ENCODE peak calls at places on chromosomes 11 and 22, in ten cellular contexts. One of them, this sample, is unnamed.

GRCh38 chr11:70244698-70245097 is 25.8 kb upstream of the PPFIA1 start:
- DNase-seq in astrocyte of the spinal cord: peak; percentile 86
- DNase-seq in progenitor cell of endocrine pancreas: no peak
- DNase-seq in WERI-Rb-1: no peak
- DNase-seq in cardiac fibroblast: peak; percentile 97
- DNase-seq in AG09319: peak; percentile 24
- DNase-seq in tibial nerve: no peak
- DNase-seq in NB4: no peak
- DNase-seq in A549: peak; percentile 64
- DNase-seq in heart right ventricle: no peak
- DNase-seq in this sample: peak; percentile 84

GRCh38 chr22:40747361-40747760 is 68.1 kb downstream of the MCHR1 start:
- DNase-seq in A549: no peak
- DNase-seq in heart right ventricle: no peak
- DNase-seq in astrocyte of the spinal cord: no peak
- DNase-seq in WERI-Rb-1: no peak
- DNase-seq in tibial nerve: no peak
- DNase-seq in NB4: no peak
- DNase-seq in cardiac fibroblast: no peak
- DNase-seq in AG09319: no peak
- DNase-seq in progenitor cell of endocrine pancreas: no peak
- DNase-seq in this sample: no peak

GRCh38 chr11:120646206-120646605 is 134.7 kb downstream of the GRIK4 start:
- DNase-seq in progenitor cell of endocrine pancreas: no peak
- DNase-seq in AG09319: no peak
- DNase-seq in NB4: no peak
- DNase-seq in heart right ventricle: no peak
- DNase-seq in astrocyte of the spinal cord: no peak
- DNase-seq in tibial nerve: no peak
- DNase-seq in WERI-Rb-1: no peak
- DNase-seq in cardiac fibroblast: no peak
- DNase-seq in A549: no peak
- DNase-seq in this sample: no peak

GRCh38 chr11:16178273-16178672 is 178.1 kb downstream of the SOX6 start:
- DNase-seq in astrocyte of the spinal cord: no peak
- DNase-seq in AG09319: no peak
- DNase-seq in heart right ventricle: no peak
- DNase-seq in A549: no peak
- DNase-seq in WERI-Rb-1: no peak
- DNase-seq in cardiac fibroblast: no peak
- DNase-seq in progenitor cell of endocrine pancreas: no peak
- DNase-seq in tibial nerve: no peak
- DNase-seq in NB4: no peak
- DNase-seq in this sample: no peak

GRCh38 chr11:112852141-112852853 is 108.9 kb upstream of the NCAM1 start:
- DNase-seq in progenitor cell of endocrine pancreas: no peak
- DNase-seq in WERI-Rb-1: no peak
- DNase-seq in tibial nerve: no peak
- DNase-seq in NB4: no peak
- DNase-seq in heart right ventricle: no peak
- DNase-seq in AG09319: no peak
- DNase-seq in A549: no peak
- DNase-seq in cardiac fibroblast: peak; percentile 34
- DNase-seq in astrocyte of the spinal cord: peak; percentile 2
- DNase-seq in this sample: peak; percentile 57

GRCh38 chr11:75547617-75548054 is 14.4 kb upstream of the SERPINH1 start:
- DNase-seq in AG09319: no peak
- DNase-seq in astrocyte of the spinal cord: peak; percentile 74
- DNase-seq in tibial nerve: peak; percentile 67
- DNase-seq in NB4: peak; percentile 62
- DNase-seq in WERI-Rb-1: peak; percentile 83
- DNase-seq in heart right ventricle: peak; percentile 59
- DNase-seq in A549: peak; percentile 89
- DNase-seq in cardiac fibroblast: peak; percentile 73
- DNase-seq in progenitor cell of endocrine pancreas: peak; percentile 78
- DNase-seq in this sample: peak; percentile 71

GRCh38 chr11:3686751-3687150 is 15.6 kb upstream of the CHRNA10 start:
- DNase-seq in heart right ventricle: no peak
- DNase-seq in AG09319: no peak
- DNase-seq in WERI-Rb-1: no peak
- DNase-seq in NB4: no peak
- DNase-seq in cardiac fibroblast: peak; percentile 21
- DNase-seq in A549: no peak
- DNase-seq in astrocyte of the spinal cord: peak; percentile 20
- DNase-seq in tibial nerve: no peak
- DNase-seq in progenitor cell of endocrine pancreas: no peak
- DNase-seq in this sample: no peak

GRCh38 chr11:85653048-85653447 is 5.3 kb downstream of the TMEM126A start:
- DNase-seq in NB4: no peak
- DNase-seq in A549: no peak
- DNase-seq in cardiac fibroblast: no peak
- DNase-seq in AG09319: no peak
- DNase-seq in WERI-Rb-1: no peak
- DNase-seq in heart right ventricle: no peak
- DNase-seq in progenitor cell of endocrine pancreas: no peak
- DNase-seq in tibial nerve: no peak
- DNase-seq in astrocyte of the spinal cord: no peak
- DNase-seq in this sample: no peak

GRCh38 chr11:62508336-62509058 is 38.1 kb downstream of the AHNAK start:
- DNase-seq in heart right ventricle: peak; percentile 76
- DNase-seq in NB4: peak; percentile 34
- DNase-seq in A549: peak; percentile 89
- DNase-seq in AG09319: no peak
- DNase-seq in tibial nerve: peak; percentile 63
- DNase-seq in astrocyte of the spinal cord: peak; percentile 64
- DNase-seq in WERI-Rb-1: no peak
- DNase-seq in cardiac fibroblast: no peak
- DNase-seq in progenitor cell of endocrine pancreas: peak; percentile 26
- DNase-seq in this sample: peak; percentile 60

GRCh38 chr11:27213232-27213660 is 149.8 kb downstream of the CCDC34 start:
- DNase-seq in astrocyte of the spinal cord: peak; percentile 92
- DNase-seq in cardiac fibroblast: peak; percentile 91
- DNase-seq in A549: no peak
- DNase-seq in heart right ventricle: no peak
- DNase-seq in NB4: no peak
- DNase-seq in AG09319: peak; percentile 91
- DNase-seq in progenitor cell of endocrine pancreas: no peak
- DNase-seq in WERI-Rb-1: no peak
- DNase-seq in tibial nerve: no peak
- DNase-seq in this sample: peak; percentile 68

GRCh38 chr11:19868281-19868821 is 155.7 kb downstream of the NAV2 start:
- DNase-seq in A549: no peak
- DNase-seq in NB4: peak; percentile 2
- DNase-seq in progenitor cell of endocrine pancreas: no peak
- DNase-seq in cardiac fibroblast: peak; percentile 97
- DNase-seq in WERI-Rb-1: no peak
- DNase-seq in AG09319: peak; percentile 49
- DNase-seq in tibial nerve: peak; percentile 14
- DNase-seq in astrocyte of the spinal cord: peak; percentile 75
- DNase-seq in heart right ventricle: no peak
- DNase-seq in this sample: peak; percentile 100

DNA sequence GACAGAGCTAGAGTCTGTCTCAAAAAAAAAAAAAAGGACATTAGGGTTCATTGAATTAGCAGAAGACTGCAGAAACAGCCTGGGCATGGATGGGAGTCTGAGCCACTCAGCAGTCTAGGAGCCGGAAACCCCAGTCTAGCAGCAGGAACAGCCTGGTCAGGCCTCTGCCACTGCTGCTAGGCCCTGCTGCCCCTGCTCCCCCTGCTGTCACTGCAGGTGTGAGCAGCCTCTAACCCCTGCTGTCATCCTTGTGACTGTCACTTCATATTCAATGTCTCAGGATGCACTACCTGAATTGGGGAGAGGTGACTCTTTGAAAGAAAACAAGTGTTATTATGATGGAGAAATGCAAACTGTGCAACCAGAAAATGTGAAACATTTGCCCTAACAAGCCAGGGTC is 7.0 kb upstream of the DDX17 start:
- DNase-seq in WERI-Rb-1: peak; percentile 66
- DNase-seq in AG09319: no peak
- DNase-seq in A549: no peak
- DNase-seq in tibial nerve: no peak
- DNase-seq in cardiac fibroblast: no peak
- DNase-seq in progenitor cell of endocrine pancreas: no peak
- DNase-seq in NB4: peak; percentile 30
- DNase-seq in astrocyte of the spinal cord: no peak
- DNase-seq in heart right ventricle: no peak
- DNase-seq in this sample: no peak
- TF ChIP-seq CTCF in WERI-Rb-1: peak; percentile 84
- TF ChIP-seq CTCF in AG09319: no peak
- TF ChIP-seq CTCF in A549: no peak
- TF ChIP-seq CTCF in tibial nerve: no peak
- TF ChIP-seq CTCF in cardiac fibroblast: no peak
- TF ChIP-seq CTCF in progenitor cell of endocrine pancreas: peak; percentile 41
- TF ChIP-seq CTCF in NB4: peak; percentile 11
- TF ChIP-seq CTCF in astrocyte of the spinal cord: no peak
- TF ChIP-seq CTCF in heart right ventricle: no peak
- TF ChIP-seq CTCF in this sample: no peak

GRCh38 chr11:72574046-72574445 is 100.2 kb downstream of the PDE2A start:
- DNase-seq in A549: no peak
- DNase-seq in tibial nerve: no peak
- DNase-seq in AG09319: no peak
- DNase-seq in NB4: no peak
- DNase-seq in cardiac fibroblast: no peak
- DNase-seq in heart right ventricle: no peak
- DNase-seq in WERI-Rb-1: no peak
- DNase-seq in progenitor cell of endocrine pancreas: no peak
- DNase-seq in astrocyte of the spinal cord: no peak
- DNase-seq in this sample: no peak
- TF ChIP-seq CTCF in A549: no peak
- TF ChIP-seq CTCF in tibial nerve: no peak
- TF ChIP-seq CTCF in AG09319: no peak
- TF ChIP-seq CTCF in NB4: no peak
- TF ChIP-seq CTCF in cardiac fibroblast: no peak
- TF ChIP-seq CTCF in heart right ventricle: no peak
- TF ChIP-seq CTCF in WERI-Rb-1: no peak
- TF ChIP-seq CTCF in progenitor cell of endocrine pancreas: no peak
- TF ChIP-seq CTCF in astrocyte of the spinal cord: no peak
- TF ChIP-seq CTCF in this sample: no peak

GRCh38 chr22:44703269-44703870 is 1.4 kb downstream of the PRR5 start:
- DNase-seq in heart right ventricle: no peak
- DNase-seq in astrocyte of the spinal cord: no peak
- DNase-seq in WERI-Rb-1: no peak
- DNase-seq in AG09319: no peak
- DNase-seq in progenitor cell of endocrine pancreas: no peak
- DNase-seq in tibial nerve: no peak
- DNase-seq in NB4: no peak
- DNase-seq in cardiac fibroblast: no peak
- DNase-seq in A549: no peak
- DNase-seq in this sample: no peak

GRCh38 chr22:44701187-44701586 is 817 bp upstream of the PRR5 start:
- DNase-seq in tibial nerve: no peak
- DNase-seq in NB4: no peak
- DNase-seq in AG09319: no peak
- DNase-seq in progenitor cell of endocrine pancreas: no peak
- DNase-seq in heart right ventricle: no peak
- DNase-seq in WERI-Rb-1: no peak
- DNase-seq in astrocyte of the spinal cord: no peak
- DNase-seq in A549: no peak
- DNase-seq in cardiac fibroblast: no peak
- DNase-seq in this sample: no peak

GRCh38 chr22:44701824-44702478 is at the start of gene PRR5:
- DNase-seq in astrocyte of the spinal cord: peak; percentile 61
- DNase-seq in NB4: peak; percentile 78
- DNase-seq in A549: peak; percentile 33
- DNase-seq in heart right ventricle: peak; percentile 78
- DNase-seq in AG09319: peak; percentile 62
- DNase-seq in cardiac fibroblast: peak; percentile 58
- DNase-seq in tibial nerve: peak; percentile 49
- DNase-seq in progenitor cell of endocrine pancreas: peak; percentile 88
- DNase-seq in WERI-Rb-1: peak; percentile 60
- DNase-seq in this sample: peak; percentile 47

GRCh38 chr22:44704159-44705021 is 2.4 kb downstream of the PRR5 start:
- DNase-seq in heart right ventricle: no peak
- DNase-seq in A549: no peak
- DNase-seq in WERI-Rb-1: no peak
- DNase-seq in tibial nerve: no peak
- DNase-seq in progenitor cell of endocrine pancreas: no peak
- DNase-seq in cardiac fibroblast: no peak
- DNase-seq in astrocyte of the spinal cord: no peak
- DNase-seq in NB4: no peak
- DNase-seq in AG09319: no peak
- DNase-seq in this sample: no peak

DNA sequence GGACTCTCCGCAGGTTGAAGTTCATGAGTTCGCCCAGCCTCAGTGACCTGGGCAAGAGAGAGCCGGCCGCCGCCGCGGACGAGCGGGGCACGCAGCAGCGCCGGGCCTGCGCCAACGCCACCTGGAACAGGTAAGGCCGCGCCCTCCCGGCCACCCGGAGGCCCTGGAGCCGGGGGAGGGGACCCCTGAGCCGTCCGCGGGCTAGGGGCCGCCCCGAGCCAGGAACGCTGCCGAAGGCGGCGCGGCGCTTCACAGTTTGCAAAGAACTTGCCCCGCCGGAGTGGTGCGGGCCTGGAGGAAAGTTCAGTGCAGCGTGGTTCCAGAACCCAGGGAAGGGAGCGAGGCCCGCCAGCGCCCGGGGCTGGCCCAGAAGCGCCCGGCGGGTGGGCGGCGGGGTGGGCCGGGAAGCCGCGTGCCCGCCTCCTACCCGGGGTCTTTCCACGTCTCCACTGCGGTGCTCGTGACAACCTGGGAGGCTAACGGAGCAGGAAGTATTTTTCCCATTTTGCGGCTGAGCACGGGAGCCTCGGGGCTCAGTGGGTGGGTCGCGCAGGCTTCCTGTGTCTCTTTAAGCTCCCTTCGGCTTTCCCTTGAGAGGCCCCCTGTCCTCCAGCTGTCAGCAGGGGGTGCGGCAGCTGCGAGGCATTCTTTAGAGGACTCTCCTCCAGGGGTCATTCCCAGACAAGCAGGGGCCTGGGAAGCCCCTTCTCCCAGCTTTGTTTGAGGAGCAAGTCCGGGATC is 645 bp downstream of the PRR5 start:
- DNase-seq in NB4: peak; percentile 38
- DNase-seq in cardiac fibroblast: no peak
- DNase-seq in WERI-Rb-1: peak; percentile 62
- DNase-seq in tibial nerve: no peak
- DNase-seq in astrocyte of the spinal cord: no peak
- DNase-seq in A549: no peak
- DNase-seq in heart right ventricle: no peak
- DNase-seq in AG09319: no peak
- DNase-seq in progenitor cell of endocrine pancreas: peak; percentile 56
- DNase-seq in this sample: peak; percentile 16
- TF ChIP-seq CTCF in NB4: no peak
- TF ChIP-seq CTCF in cardiac fibroblast: no peak
- TF ChIP-seq CTCF in WERI-Rb-1: no peak
- TF ChIP-seq CTCF in tibial nerve: no peak
- TF ChIP-seq CTCF in astrocyte of the spinal cord: no peak
- TF ChIP-seq CTCF in A549: no peak
- TF ChIP-seq CTCF in heart right ventricle: no peak
- TF ChIP-seq CTCF in AG09319: no peak
- TF ChIP-seq CTCF in progenitor cell of endocrine pancreas: no peak
- TF ChIP-seq CTCF in this sample: no peak

DNA sequence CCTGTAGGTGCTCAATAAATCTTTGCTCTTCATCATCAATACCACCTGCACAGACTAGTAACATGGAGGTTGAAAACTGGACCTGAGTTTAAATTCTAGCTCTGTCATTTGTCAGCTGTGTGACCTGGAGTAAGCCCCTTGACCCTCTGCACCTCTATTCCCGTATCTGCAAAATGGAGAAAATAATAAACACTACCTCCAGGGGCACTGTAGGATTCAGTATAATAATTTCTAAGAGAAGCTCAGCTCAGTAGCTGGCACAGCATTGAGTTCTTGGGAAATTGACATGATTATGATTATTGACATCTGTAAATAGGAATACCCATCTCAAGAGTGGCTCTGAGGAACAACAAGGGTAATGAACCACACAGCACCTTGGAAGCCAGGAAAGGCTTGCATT is 78.4 kb downstream of the MN1 start:
- DNase-seq in astrocyte of the spinal cord: no peak
- DNase-seq in progenitor cell of endocrine pancreas: no peak
- DNase-seq in NB4: no peak
- DNase-seq in WERI-Rb-1: no peak
- DNase-seq in tibial nerve: no peak
- DNase-seq in A549: no peak
- DNase-seq in heart right ventricle: no peak
- DNase-seq in cardiac fibroblast: no peak
- DNase-seq in AG09319: no peak
- DNase-seq in this sample: peak; percentile 8
- TF ChIP-seq CTCF in astrocyte of the spinal cord: no peak
- TF ChIP-seq CTCF in progenitor cell of endocrine pancreas: no peak
- TF ChIP-seq CTCF in NB4: no peak
- TF ChIP-seq CTCF in WERI-Rb-1: no peak
- TF ChIP-seq CTCF in tibial nerve: no peak
- TF ChIP-seq CTCF in A549: peak; percentile 24
- TF ChIP-seq CTCF in heart right ventricle: no peak
- TF ChIP-seq CTCF in cardiac fibroblast: peak; percentile 3
- TF ChIP-seq CTCF in AG09319: peak; percentile 9
- TF ChIP-seq CTCF in this sample: peak; percentile 29

This sample was measured in MCF 10A.